ENCODE peak calls at places on chromosome 13, in ten cellular contexts. L, S, P, V, K, B, C, E, R and F are unnamed samples.

GRCh38 chr13:46179576-46180368 is 2.2 kb downstream of the LCP1 start:
- DNase-seq in L (no peak), E (peak), B (no peak), V (no peak), S (no peak), R (no peak), C (no peak), P (no peak), K (peak), F (no peak)

GRCh38 chr13:48160879-48161278 is 66.0 kb upstream of the MED4 start:
- DNase-seq in S (peak), C (peak), V (peak), K (no peak), R (peak), E (no peak), P (no peak), L (no peak), B (peak), F (no peak)

GRCh38 chr13:33139186-33139585 is 123.0 kb downstream of the KL start:
- DNase-seq in C (no peak), B (peak), L (no peak), V (no peak), E (peak), P (no peak), R (no peak), K (peak), S (no peak), F (no peak)

GRCh38 chr13:27038323-27038722 is 133.3 kb downstream of the USP12 start:
- DNase-seq in S (peak), P (no peak), K (no peak), C (peak), R (peak), L (no peak), B (peak), V (peak), E (no peak), F (no peak)

GRCh38 chr13:94660695-94661324 is 51.5 kb downstream of the SOX21 start:
- DNase-seq in B (no peak), E (no peak), C (peak), K (no peak), V (peak), S (peak), P (no peak), R (peak), L (no peak), F (no peak)

GRCh38 chr13:97921146-97921776 is 32.2 kb upstream of the IPO5 start:
- DNase-seq in S (peak), P (no peak), C (peak), E (no peak), V (no peak), B (peak), L (no peak), R (no peak), K (no peak), F (no peak)

GRCh38 chr13:27583645-27584044 is 36.7 kb downstream of the LNX2 start:
- DNase-seq in L (no peak), P (no peak), E (no peak), B (peak), C (peak), R (no peak), S (peak), K (no peak), V (peak), F (no peak)

GRCh38 chr13:50843256-50844043 is at the start of gene DLEU7:
- DNase-seq in L (no peak), R (no peak), S (no peak), E (no peak), P (no peak), V (no peak), B (no peak), C (no peak), K (no peak), F (peak)

GRCh38 chr13:80239571-80240255 is 101.2 kb downstream of the SPRY2 start:
- DNase-seq in L (no peak), K (no peak), V (no peak), R (no peak), S (no peak), C (no peak), B (no peak), E (no peak), P (no peak), F (no peak)

GRCh38 chr13:58313219-58313618 is 681.7 kb downstream of the PCDH17 start:
- DNase-seq in E (no peak), B (no peak), P (no peak), L (no peak), C (no peak), K (no peak), V (no peak), R (no peak), S (no peak), F (no peak)

GRCh38 chr13:45768668-45769067 is 66.5 kb downstream of the CBY2 start:
- DNase-seq in P (no peak), R (no peak), V (peak), B (no peak), C (no peak), L (no peak), S (no peak), E (no peak), K (no peak), F (no peak)

GRCh38 chr13:72384879-72385278 is 342.6 kb downstream of the MZT1 start:
- DNase-seq in K (no peak), C (no peak), P (no peak), L (no peak), V (no peak), S (no peak), R (peak), E (no peak), B (peak), F (no peak)

GRCh38 chr13:31556376-31556775 is 182.9 kb upstream of the RXFP2 start:
- DNase-seq in K (no peak), R (no peak), P (no peak), E (no peak), B (peak), V (no peak), L (no peak), S (peak), C (peak), F (no peak)

GRCh38 chr13:27524981-27525975 is 74.9 kb upstream of the MTIF3 start:
- DNase-seq in B (no peak), L (no peak), S (no peak), P (no peak), K (no peak), E (no peak), C (no peak), R (no peak), V (no peak), F (no peak)

GRCh38 chr13:94464771-94465170 is 14.7 kb downstream of the DCT start:
- DNase-seq in C (no peak), L (no peak), P (no peak), V (no peak), K (no peak), S (peak), R (no peak), B (no peak), E (no peak), F (no peak)

GRCh38 chr13:113759525-113760137 is 605 bp downstream of the TMEM255B start:
- DNase-seq in L (no peak), B (peak), C (peak), V (peak), R (no peak), K (no peak), E (peak), P (no peak), S (peak), F (no peak)

GRCh38 chr13:44906230-44906629 is 83.0 kb downstream of the NUFIP1 start:
- DNase-seq in L (no peak), C (no peak), R (no peak), B (no peak), K (no peak), E (no peak), S (peak), P (no peak), V (no peak), F (no peak)

GRCh38 chr13:49464621-49465325 is 20.7 kb downstream of the SETDB2 start:
- DNase-seq in B (no peak), P (no peak), S (no peak), C (no peak), E (no peak), R (no peak), L (no peak), V (no peak), K (no peak), F (no peak)

GRCh38 chr13:77853701-77854100 is 64.9 kb downstream of the EDNRB start:
- DNase-seq in E (no peak), S (no peak), C (no peak), R (no peak), P (no peak), K (no peak), L (no peak), B (no peak), V (no peak), F (peak)

GRCh38 chr13:50119593-50119992 is 104.3 kb downstream of the KCNRG start:
- DNase-seq in P (no peak), R (no peak), L (no peak), B (no peak), V (no peak), E (no peak), C (no peak), K (no peak), S (no peak), F (no peak)

GRCh38 chr13:62432906-62433305 is 1017.3 kb upstream of the PCDH20 start:
- DNase-seq in B (no peak), L (no peak), R (no peak), V (no peak), S (no peak), C (no peak), E (no peak), K (no peak), P (no peak), F (no peak)

GRCh38 chr13:90652036-90652435 is 695.5 kb upstream of the MIR17HG start:
- DNase-seq in B (no peak), C (no peak), R (no peak), L (no peak), P (no peak), S (no peak), E (no peak), V (no peak), K (no peak), F (no peak)

GRCh38 chr13:67052550-67053237 is 177.4 kb downstream of the PCDH9 start:
- DNase-seq in K (no peak), C (no peak), E (no peak), R (no peak), V (no peak), S (no peak), L (no peak), B (no peak), P (no peak), F (no peak)

GRCh38 chr13:73751290-73751689 is 382.9 kb downstream of the KLF12 start:
- DNase-seq in R (no peak), P (no peak), B (no peak), S (no peak), K (no peak), V (no peak), C (no peak), L (no peak), E (no peak), F (no peak)

GRCh38 chr13:37460211-37460610 is 138.4 kb downstream of the POSTN start:
- DNase-seq in S (peak), B (no peak), L (no peak), C (peak), K (no peak), V (no peak), P (no peak), E (no peak), R (no peak), F (no peak)

GRCh38 chr13:107867701-107868661 is 347.4 kb downstream of the LIG4 start:
- DNase-seq in S (peak), B (no peak), V (peak), P (no peak), R (peak), C (peak), K (no peak), E (no peak), L (no peak), F (no peak)

GRCh38 chr13:40809471-40809870 is 20.1 kb downstream of the SLC25A15 start:
- DNase-seq in E (no peak), V (no peak), K (no peak), P (no peak), L (no peak), C (no peak), R (no peak), S (no peak), B (no peak), F (no peak)

GRCh38 chr13:39105110-39105509 is 66.9 kb downstream of the NHLRC3 start:
- DNase-seq in E (no peak), L (no peak), P (no peak), C (peak), B (peak), K (no peak), S (peak), R (no peak), V (peak), F (no peak)

GRCh38 chr13:108427355-108427754 is 157.8 kb downstream of the TNFSF13B start:
- DNase-seq in R (peak), S (no peak), C (no peak), K (no peak), P (no peak), L (no peak), B (no peak), E (no peak), V (no peak), F (no peak)

GRCh38 chr13:35139591-35139990 is 197.5 kb downstream of the NBEA start:
- DNase-seq in B (no peak), L (no peak), S (no peak), E (no peak), P (no peak), R (no peak), C (no peak), K (no peak), V (peak), F (no peak)

GRCh38 chr13:112772539-112772909 is 82.7 kb downstream of the ATP11A start:
- DNase-seq in S (no peak), B (peak), E (no peak), P (no peak), L (no peak), V (no peak), C (no peak), R (no peak), K (no peak), F (no peak)

GRCh38 chr13:32045963-32046785 is 14.6 kb downstream of the FRY start:
- DNase-seq in E (no peak), B (no peak), P (no peak), R (no peak), L (no peak), C (peak), S (peak), K (no peak), V (peak), F (no peak)

GRCh38 chr13:39616087-39616694 is 13.2 kb upstream of the LHFPL6 start:
- DNase-seq in V (peak), S (peak), K (peak), C (peak), B (peak), E (no peak), L (no peak), R (peak), P (no peak), F (no peak)

GRCh38 chr13:51590966-51591627 is 6.8 kb downstream of the WDFY2 start:
- DNase-seq in S (peak), P (no peak), C (peak), L (no peak), B (peak), K (no peak), V (peak), R (peak), E (no peak), F (no peak)

GRCh38 chr13:99662678-99663077 is 161.4 kb downstream of the TM9SF2 start:
- DNase-seq in P (no peak), C (no peak), K (no peak), B (no peak), S (no peak), E (no peak), L (no peak), V (no peak), R (no peak), F (no peak)

GRCh38 chr13:102678339-102679122 is 16.3 kb downstream of the METTL21C start:
- DNase-seq in S (no peak), R (no peak), K (no peak), C (no peak), L (no peak), V (no peak), P (no peak), B (no peak), E (no peak), F (no peak)

GRCh38 chr13:94537740-94538630 is 58.0 kb downstream of the TGDS start:
- DNase-seq in S (no peak), C (no peak), V (no peak), K (no peak), P (no peak), B (no peak), E (no peak), R (no peak), L (no peak), F (no peak)